ENCODE peak calls at places on chromosomes 16 and 17, in eight cellular contexts. One of them, this sample, is unnamed.

GRCh38 chr16:55871411-55872038 is 3.6 kb downstream of the CES5A start:
- DNase-seq in heart left ventricle: no peak
- DNase-seq in lower lobe of right lung: no peak
- DNase-seq in tibial nerve: no peak
- DNase-seq in tibial artery: no peak
- DNase-seq in cardiac muscle cell: no peak
- DNase-seq in right atrium auricular region: no peak
- DNase-seq in A549: no peak
- DNase-seq in this sample: no peak

GRCh38 chr17:27755706-27756466 is 44.4 kb downstream of the NOS2 start:
- DNase-seq in heart left ventricle: peak
- DNase-seq in lower lobe of right lung: no peak
- DNase-seq in tibial nerve: no peak
- DNase-seq in tibial artery: no peak
- DNase-seq in cardiac muscle cell: no peak
- DNase-seq in right atrium auricular region: no peak
- DNase-seq in A549: no peak
- DNase-seq in this sample: peak

GRCh38 chr16:75309156-75309555 is 57.7 kb upstream of the BCAR1 start:
- DNase-seq in heart left ventricle: no peak
- DNase-seq in lower lobe of right lung: no peak
- DNase-seq in tibial nerve: no peak
- DNase-seq in tibial artery: no peak
- DNase-seq in cardiac muscle cell: no peak
- DNase-seq in right atrium auricular region: no peak
- DNase-seq in A549: no peak
- DNase-seq in this sample: no peak

GRCh38 chr16:10027553-10027952 is 154.7 kb downstream of the GRIN2A start:
- DNase-seq in heart left ventricle: no peak
- DNase-seq in lower lobe of right lung: no peak
- DNase-seq in tibial nerve: no peak
- DNase-seq in tibial artery: no peak
- DNase-seq in cardiac muscle cell: no peak
- DNase-seq in right atrium auricular region: no peak
- DNase-seq in A549: no peak
- DNase-seq in this sample: no peak

GRCh38 chr17:1469231-1469852 is 13.3 kb upstream of the CRK start:
- DNase-seq in heart left ventricle: no peak
- DNase-seq in lower lobe of right lung: no peak
- DNase-seq in tibial nerve: no peak
- DNase-seq in tibial artery: no peak
- DNase-seq in cardiac muscle cell: peak
- DNase-seq in right atrium auricular region: no peak
- DNase-seq in A549: peak
- DNase-seq in this sample: no peak

GRCh38 chr17:33464669-33465275 is 171.7 kb upstream of the ASIC2 start:
- DNase-seq in heart left ventricle: no peak
- DNase-seq in lower lobe of right lung: no peak
- DNase-seq in tibial nerve: no peak
- DNase-seq in tibial artery: no peak
- DNase-seq in cardiac muscle cell: peak
- DNase-seq in right atrium auricular region: no peak
- DNase-seq in A549: no peak
- DNase-seq in this sample: no peak

GRCh38 chr16:22681881-22682291 is 132.1 kb upstream of the HS3ST2 start:
- DNase-seq in heart left ventricle: no peak
- DNase-seq in lower lobe of right lung: no peak
- DNase-seq in tibial nerve: no peak
- DNase-seq in tibial artery: no peak
- DNase-seq in cardiac muscle cell: no peak
- DNase-seq in right atrium auricular region: no peak
- DNase-seq in A549: no peak
- DNase-seq in this sample: no peak

GRCh38 chr17:64507418-64507766 is 615 bp downstream of the CEP95 start:
- DNase-seq in heart left ventricle: no peak
- DNase-seq in lower lobe of right lung: no peak
- DNase-seq in tibial nerve: no peak
- DNase-seq in tibial artery: no peak
- DNase-seq in cardiac muscle cell: peak
- DNase-seq in right atrium auricular region: no peak
- DNase-seq in A549: peak
- DNase-seq in this sample: no peak

GRCh38 chr17:49369089-49369488 is 7.0 kb upstream of the ZNF652 start:
- DNase-seq in heart left ventricle: no peak
- DNase-seq in lower lobe of right lung: no peak
- DNase-seq in tibial nerve: no peak
- DNase-seq in tibial artery: no peak
- DNase-seq in cardiac muscle cell: no peak
- DNase-seq in right atrium auricular region: no peak
- DNase-seq in A549: no peak
- DNase-seq in this sample: no peak

GRCh38 chr17:7632492-7632894 is 2.6 kb downstream of the SHBG start:
- DNase-seq in heart left ventricle: no peak
- DNase-seq in lower lobe of right lung: peak
- DNase-seq in tibial nerve: no peak
- DNase-seq in tibial artery: no peak
- DNase-seq in cardiac muscle cell: peak
- DNase-seq in right atrium auricular region: no peak
- DNase-seq in A549: peak
- DNase-seq in this sample: no peak

GRCh38 chr17:53234138-53234537 is 588.6 kb upstream of the KIF2B start:
- DNase-seq in heart left ventricle: no peak
- DNase-seq in lower lobe of right lung: no peak
- DNase-seq in tibial nerve: no peak
- DNase-seq in tibial artery: no peak
- DNase-seq in cardiac muscle cell: no peak
- DNase-seq in right atrium auricular region: no peak
- DNase-seq in A549: no peak
- DNase-seq in this sample: no peak

GRCh38 chr17:57470906-57471305 is 214.6 kb downstream of the MSI2 start:
- DNase-seq in heart left ventricle: no peak
- DNase-seq in lower lobe of right lung: no peak
- DNase-seq in tibial nerve: no peak
- DNase-seq in tibial artery: no peak
- DNase-seq in cardiac muscle cell: no peak
- DNase-seq in right atrium auricular region: no peak
- DNase-seq in A549: no peak
- DNase-seq in this sample: no peak

DNA sequence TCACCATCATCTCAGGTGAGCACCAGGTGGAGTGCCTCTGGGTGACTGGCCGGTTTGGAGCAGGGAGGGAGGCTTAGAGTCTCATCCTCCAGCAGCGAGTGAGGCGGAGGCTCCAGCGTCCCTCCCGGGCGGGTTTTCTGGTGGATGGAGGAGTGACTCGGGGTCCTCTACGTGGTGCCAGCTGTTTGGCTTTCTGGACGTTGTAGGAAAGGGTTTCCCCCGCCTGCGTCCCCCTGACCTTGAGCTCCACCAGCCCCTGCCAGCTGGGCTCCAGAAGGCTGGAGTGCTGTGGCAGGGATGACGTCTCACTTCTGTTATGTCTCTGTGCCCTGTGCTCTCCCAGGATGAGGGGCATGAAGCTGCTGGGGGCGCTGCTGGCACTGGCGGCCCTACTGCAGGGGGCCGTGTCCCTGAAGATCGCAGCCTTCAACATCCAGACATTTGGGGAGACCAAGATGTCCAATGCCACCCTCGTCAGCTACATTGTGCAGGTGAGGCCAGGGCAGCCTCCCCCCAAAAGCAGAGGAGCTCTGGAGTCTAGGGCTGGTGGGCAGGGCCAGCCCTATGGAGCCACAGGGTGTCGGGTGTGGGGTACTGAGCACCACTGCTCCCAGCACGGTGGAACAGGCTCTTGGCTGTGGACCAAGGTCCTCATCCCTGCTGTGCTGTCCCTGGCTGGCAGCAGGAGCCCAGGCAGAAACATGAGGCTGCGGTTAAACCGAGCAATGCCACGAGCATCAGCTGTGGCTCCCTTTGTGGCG is 719 bp downstream of the DNASE1 start:
- DNase-seq in heart left ventricle: peak
- DNase-seq in lower lobe of right lung: peak
- DNase-seq in tibial nerve: no peak
- DNase-seq in tibial artery: peak
- DNase-seq in cardiac muscle cell: no peak
- DNase-seq in right atrium auricular region: no peak
- DNase-seq in A549: no peak
- DNase-seq in this sample: peak
- H3K4me3 ChIP-seq in heart left ventricle: no peak
- H3K4me3 ChIP-seq in lower lobe of right lung: no peak
- H3K4me3 ChIP-seq in tibial nerve: peak
- H3K4me3 ChIP-seq in tibial artery: no peak
- H3K4me3 ChIP-seq in cardiac muscle cell: no peak
- H3K4me3 ChIP-seq in right atrium auricular region: no peak
- H3K4me3 ChIP-seq in A549: no peak
- H3K4me3 ChIP-seq in this sample: no peak

DNA sequence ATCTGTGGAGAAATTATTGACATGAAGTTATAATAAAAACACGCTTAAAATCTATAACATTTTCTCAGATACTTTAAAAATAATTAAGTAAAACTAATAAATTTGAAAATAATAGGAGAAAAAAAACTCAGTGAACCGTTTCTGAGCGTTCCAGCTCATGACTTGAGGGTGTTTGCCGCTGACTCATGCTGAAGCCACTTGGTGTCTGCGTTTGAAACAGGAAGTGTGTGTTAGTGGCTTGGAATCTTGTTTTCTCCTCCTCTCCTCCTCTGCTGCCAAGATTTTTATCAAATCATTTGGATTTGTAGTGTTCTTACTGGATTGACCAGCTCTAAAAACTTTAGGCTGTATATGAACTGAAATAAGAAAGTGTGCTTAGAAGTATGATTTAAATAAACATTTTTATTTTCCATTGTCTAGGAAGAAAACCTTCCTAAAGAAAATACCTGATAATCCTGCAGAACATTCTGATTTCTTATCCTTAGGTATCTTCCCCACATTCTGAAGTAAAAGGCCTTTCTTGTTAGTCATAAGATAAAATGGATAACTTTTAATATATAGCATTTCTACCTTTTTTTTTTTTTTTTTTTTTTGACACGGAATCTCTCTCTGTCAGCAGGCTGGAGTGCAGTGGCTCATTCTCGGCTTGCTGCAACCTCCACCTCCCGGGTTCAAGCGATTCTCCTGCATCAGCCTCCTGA is 30.8 kb downstream of the USP10 start:
- DNase-seq in heart left ventricle: peak
- DNase-seq in lower lobe of right lung: peak
- DNase-seq in tibial nerve: no peak
- DNase-seq in tibial artery: peak
- DNase-seq in cardiac muscle cell: peak
- DNase-seq in right atrium auricular region: peak
- DNase-seq in A549: peak
- DNase-seq in this sample: peak
- H3K4me3 ChIP-seq in heart left ventricle: peak
- H3K4me3 ChIP-seq in lower lobe of right lung: peak
- H3K4me3 ChIP-seq in tibial nerve: no peak
- H3K4me3 ChIP-seq in tibial artery: no peak
- H3K4me3 ChIP-seq in cardiac muscle cell: no peak
- H3K4me3 ChIP-seq in right atrium auricular region: no peak
- H3K4me3 ChIP-seq in A549: peak
- H3K4me3 ChIP-seq in this sample: peak

DNA sequence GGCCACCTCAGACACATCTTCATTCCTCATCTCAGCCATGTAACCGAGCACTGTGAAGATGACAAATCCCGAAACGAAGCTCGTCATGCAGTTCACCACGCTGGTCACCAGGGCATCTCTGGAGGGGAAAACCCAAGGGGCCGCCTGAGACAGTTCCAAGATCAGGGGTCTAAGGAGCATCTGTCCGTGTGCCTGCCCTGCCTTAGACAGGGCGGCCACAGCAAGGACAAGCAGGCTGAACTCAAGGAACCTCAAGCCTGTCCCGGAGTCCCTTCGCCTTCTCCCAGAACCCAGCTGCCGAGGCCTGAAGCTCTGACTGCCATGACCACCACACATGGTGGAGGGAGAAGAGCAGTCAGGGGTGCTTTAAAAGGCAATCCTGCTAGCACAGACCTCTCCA is 22.7 kb downstream of the SLC6A4 start:
- DNase-seq in heart left ventricle: no peak
- DNase-seq in lower lobe of right lung: no peak
- DNase-seq in tibial nerve: no peak
- DNase-seq in tibial artery: no peak
- DNase-seq in cardiac muscle cell: no peak
- DNase-seq in right atrium auricular region: no peak
- DNase-seq in A549: no peak
- DNase-seq in this sample: no peak
- H3K4me3 ChIP-seq in heart left ventricle: no peak
- H3K4me3 ChIP-seq in lower lobe of right lung: no peak
- H3K4me3 ChIP-seq in tibial nerve: no peak
- H3K4me3 ChIP-seq in tibial artery: no peak
- H3K4me3 ChIP-seq in cardiac muscle cell: no peak
- H3K4me3 ChIP-seq in right atrium auricular region: no peak
- H3K4me3 ChIP-seq in A549: no peak
- H3K4me3 ChIP-seq in this sample: no peak

GRCh38 chr16:89541792-89542191 is 18.7 kb upstream of the RPL13 start:
- DNase-seq in heart left ventricle: no peak
- DNase-seq in lower lobe of right lung: no peak
- DNase-seq in tibial nerve: no peak
- DNase-seq in tibial artery: no peak
- DNase-seq in cardiac muscle cell: no peak
- DNase-seq in right atrium auricular region: no peak
- DNase-seq in A549: no peak
- DNase-seq in this sample: no peak
- H3K4me3 ChIP-seq in heart left ventricle: no peak
- H3K4me3 ChIP-seq in lower lobe of right lung: no peak
- H3K4me3 ChIP-seq in tibial nerve: no peak
- H3K4me3 ChIP-seq in tibial artery: no peak
- H3K4me3 ChIP-seq in cardiac muscle cell: no peak
- H3K4me3 ChIP-seq in right atrium auricular region: no peak
- H3K4me3 ChIP-seq in A549: no peak
- H3K4me3 ChIP-seq in this sample: no peak